ENCODE peak calls at places on chromosomes 3 and 15, in nine cellular contexts. K is upper lobe of right lung; X is adrenal gland; G is A673; J is CD4-positive, alpha-beta T cell; S is psoas muscle; F is lower leg skin; W is brain microvascular endothelial cell; O is AG10803. D is an unnamed sample.

GRCh38 chr3:143040264-143040879 is 39.0 kb downstream of the U2SURP start:
- DNase-seq in O (peak; percentile 45), G (peak; percentile 32), J (no peak), X (no peak), F (no peak), W (no peak), S (no peak), K (no peak), D (peak; percentile 38)

GRCh38 chr3:111143-112069 is 85.2 kb upstream of the CHL1 start:
- DNase-seq in X (no peak), F (no peak), W (no peak), K (no peak), G (no peak), S (no peak), J (no peak), O (no peak), D (no peak)

GRCh38 chr3:68893600-68894239 is 38.6 kb downstream of the TAFA4 start:
- DNase-seq in O (peak; percentile 34), W (peak; percentile 18), S (no peak), J (no peak), G (peak; percentile 21), X (no peak), K (no peak), F (no peak), D (peak; percentile 35)

GRCh38 chr15:41982133-41982930 is 10.0 kb upstream of the EHD4 start:
- DNase-seq in F (peak; percentile 66), S (no peak), K (no peak), O (no peak), X (peak; percentile 41), W (peak; percentile 32), G (no peak), J (no peak), D (no peak)

GRCh38 chr15:25847066-25847465 is 16.1 kb downstream of the ATP10A start:
- DNase-seq in K (no peak), O (no peak), G (no peak), W (no peak), F (no peak), X (no peak), J (no peak), S (no peak), D (no peak)

GRCh38 chr15:85672338-85673097 is 122.2 kb downstream of the KLHL25 start:
- DNase-seq in K (no peak), O (peak; percentile 50), W (no peak), X (no peak), S (no peak), F (no peak), J (no peak), G (no peak), D (peak; percentile 29)

GRCh38 chr3:162738778-162739177 is 1242.2 kb downstream of the OTOL1 start:
- DNase-seq in G (peak; percentile 19), S (no peak), J (no peak), O (no peak), X (no peak), K (no peak), W (peak; percentile 7), F (no peak), D (peak; percentile 12)

GRCh38 chr3:163878396-163878795 is 1199.9 kb downstream of the SI start:
- DNase-seq in K (no peak), G (peak; percentile 3), F (no peak), W (no peak), O (no peak), X (no peak), J (no peak), S (no peak), D (no peak)

GRCh38 chr15:81785679-81786078 is 260.1 kb downstream of the MEX3B start:
- DNase-seq in S (no peak), J (no peak), W (no peak), O (no peak), K (no peak), F (no peak), X (no peak), G (no peak), D (no peak)

GRCh38 chr3:188051801-188052228 is 102.1 kb upstream of the LPP start:
- DNase-seq in S (peak; percentile 58), W (peak; percentile 54), X (peak; percentile 91), O (no peak), F (peak; percentile 87), K (no peak), G (no peak), J (no peak), D (no peak)

GRCh38 chr3:188049890-188050530 is 103.9 kb upstream of the LPP start:
- DNase-seq in O (no peak), J (no peak), K (no peak), W (no peak), S (no peak), F (no peak), G (no peak), X (no peak), D (no peak)

GRCh38 chr3:188043891-188044290 is 110.1 kb upstream of the LPP start:
- DNase-seq in F (no peak), O (no peak), K (no peak), G (no peak), S (no peak), W (no peak), J (no peak), X (no peak), D (no peak)

GRCh38 chr3:188046561-188047213 is 107.3 kb upstream of the LPP start:
- DNase-seq in X (no peak), K (no peak), J (no peak), W (no peak), F (no peak), G (no peak), O (peak; percentile 36), S (no peak), D (peak; percentile 11)

DNA sequence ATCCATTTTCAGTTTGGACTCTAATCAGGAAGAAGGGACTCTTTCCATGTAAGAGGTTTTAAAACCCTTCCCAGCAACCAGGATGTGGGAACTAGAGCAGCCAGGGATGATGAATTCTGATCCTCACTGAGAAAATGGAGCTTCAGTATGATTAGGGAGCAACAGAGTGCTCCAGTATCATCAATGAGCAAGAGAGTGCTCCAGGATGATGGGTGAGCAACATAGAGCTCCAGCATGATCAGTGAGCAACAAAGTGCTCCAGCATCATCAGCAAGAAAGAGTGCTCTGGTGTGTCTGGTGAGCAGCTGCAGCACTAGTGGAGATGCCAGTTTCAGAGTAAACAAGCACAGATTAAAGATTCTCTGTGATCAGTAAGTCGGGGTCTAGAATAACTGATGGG is 106.4 kb upstream of the LPP start:
- DNase-seq in J (no peak), G (no peak), K (no peak), S (no peak), X (no peak), W (no peak), F (peak; percentile 34), O (no peak), D (no peak)
- TF ChIP-seq CTCF in J (no peak), G (no peak), K (no peak), S (no peak), X (no peak), W (no peak), F (no peak), O (no peak), D (no peak)

DNA sequence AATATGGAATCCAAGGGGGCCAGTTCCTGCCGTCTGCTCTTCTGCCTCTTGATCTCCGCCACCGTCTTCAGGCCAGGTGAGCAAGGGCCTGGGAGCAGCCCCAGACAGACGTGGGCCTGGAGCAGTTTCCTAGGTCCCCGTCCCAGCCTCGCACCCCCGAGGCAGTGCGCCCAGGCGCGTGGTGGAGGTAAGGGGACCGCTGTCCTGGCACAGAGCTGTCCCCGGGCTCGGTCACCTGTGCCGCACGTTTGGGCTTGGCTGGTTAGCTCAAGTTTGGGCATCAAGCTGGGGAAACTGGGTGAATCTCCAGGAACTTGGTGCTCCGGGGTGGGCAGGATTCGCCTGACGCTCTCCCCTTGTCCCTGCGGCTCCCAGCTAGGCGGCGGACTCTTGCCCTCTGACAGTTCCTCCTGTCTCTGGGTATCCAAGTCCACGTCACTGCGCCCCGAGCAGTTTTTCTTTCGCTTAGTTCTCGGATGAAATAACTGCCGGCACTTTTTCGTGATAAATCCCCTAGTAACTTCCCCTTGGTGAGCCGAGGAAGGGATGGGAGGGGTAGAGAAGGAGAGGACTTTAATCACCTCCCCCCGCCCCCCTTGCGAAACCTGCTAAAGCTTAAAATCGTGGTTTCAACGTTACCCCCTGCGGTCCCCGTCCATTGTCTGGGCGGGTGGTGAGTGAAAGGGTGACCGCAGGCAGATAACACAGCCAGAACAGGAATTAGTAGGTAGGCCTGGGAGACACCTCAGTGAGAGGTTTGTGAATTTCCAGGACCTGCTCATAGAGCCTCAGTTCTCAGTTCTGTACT is 901 bp downstream of the ALCAM start:
- DNase-seq in F (peak; percentile 93), K (peak; percentile 85), X (peak; percentile 87), W (peak; percentile 70), J (peak; percentile 16), S (peak; percentile 44), G (peak; percentile 64), O (peak; percentile 69), D (peak; percentile 65)
- TF ChIP-seq CTCF in F (no peak), K (no peak), X (no peak), W (peak; percentile 36), J (no peak), S (no peak), G (no peak), O (peak; percentile 33), D (no peak)

DNA sequence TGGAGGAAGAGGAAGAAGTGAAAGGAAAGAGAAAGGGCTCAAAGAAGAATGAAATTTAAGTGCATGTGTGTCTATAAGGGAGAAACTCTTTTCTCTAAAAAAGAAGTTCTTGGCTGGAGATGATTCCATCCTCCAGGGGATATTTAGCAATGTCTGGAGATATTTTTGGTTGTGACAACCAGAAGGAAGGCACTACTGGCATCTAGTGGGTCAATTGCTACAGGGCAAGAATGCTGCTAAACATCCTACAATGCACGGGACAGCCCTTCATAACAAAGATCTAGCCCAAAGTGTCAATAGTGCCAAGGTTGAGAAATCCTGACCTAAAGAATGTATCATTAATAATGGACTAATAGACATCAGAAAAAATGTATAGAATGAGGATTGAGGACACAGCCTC is 57.4 kb upstream of the ST3GAL6 start:
- DNase-seq in X (no peak), K (no peak), J (no peak), O (no peak), G (peak; percentile 33), W (peak; percentile 36), F (no peak), S (no peak), D (peak; percentile 60)
- TF ChIP-seq CTCF in X (no peak), K (no peak), J (no peak), O (peak; percentile 5), G (peak; percentile 35), W (peak; percentile 69), F (no peak), S (no peak), D (peak; percentile 70)

DNA sequence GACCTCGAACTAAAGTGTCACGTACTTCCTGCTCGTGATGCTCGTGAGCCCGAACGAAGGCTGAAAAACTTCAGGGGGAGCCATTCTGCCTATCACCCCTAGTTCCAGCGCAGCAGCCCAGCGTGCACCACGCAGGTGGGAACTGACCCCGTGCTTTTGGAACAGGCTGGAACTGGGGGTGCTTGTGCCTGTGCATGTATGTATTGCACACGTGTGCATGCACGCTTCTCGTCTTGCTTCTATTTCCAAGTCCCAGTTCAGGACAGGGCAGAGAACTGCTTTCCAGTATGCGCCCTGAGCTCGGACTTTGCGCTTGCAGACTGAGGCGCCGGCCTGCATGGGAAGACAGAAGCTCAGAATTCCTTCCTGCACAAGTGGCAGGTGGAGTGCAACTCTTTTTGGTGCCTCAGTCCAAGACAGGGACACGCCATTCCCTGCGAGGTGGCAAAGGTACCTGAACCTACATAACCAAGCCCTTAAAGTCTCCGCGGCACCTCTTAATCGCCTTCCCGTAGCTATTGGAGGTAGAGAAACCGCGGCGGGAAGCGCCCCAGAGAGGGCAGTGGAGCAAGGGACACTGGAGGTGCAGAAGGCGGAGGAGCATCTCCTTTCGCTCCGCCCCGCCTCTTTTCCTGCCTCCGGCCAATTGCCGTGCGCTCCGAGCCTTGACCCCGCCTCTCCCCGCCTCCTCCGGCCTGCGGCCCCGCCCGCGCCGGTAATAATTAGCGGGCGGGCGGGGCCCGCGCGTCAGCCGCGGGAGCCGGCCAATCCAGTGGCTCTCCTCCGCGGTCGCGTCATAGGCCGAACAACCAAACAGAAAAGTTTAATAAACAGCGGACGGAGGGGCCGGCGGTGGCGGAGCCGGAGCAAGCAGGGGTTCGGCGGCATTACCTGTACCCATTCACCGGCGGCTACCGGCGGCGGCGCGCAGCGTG is at the start of gene ZFAND6:
- DNase-seq in X (peak; percentile 98), G (peak; percentile 97), K (peak; percentile 98), O (peak; percentile 88), S (peak; percentile 95), F (peak; percentile 99), W (peak; percentile 90), J (peak; percentile 90), D (peak; percentile 90)
- TF ChIP-seq CTCF in X (no peak), G (no peak), K (no peak), O (no peak), S (no peak), F (no peak), W (peak; percentile 12), J (no peak), D (no peak)